ENCODE peak calls at places on chromosome 12, in nine cellular contexts. A, Q, E, C, Z, G, P, R and X are unnamed samples.

GRCh38 chr12:25276199-25276937 is 25.6 kb upstream of the KRAS start:
- DNase-seq in A (peak), Q (peak), E (peak), C (peak), Z (peak), G (peak), P (peak), R (peak), X (peak)

GRCh38 chr12:120649442-120650248 is 9.2 kb downstream of the CABP1 start:
- DNase-seq in A (no peak), Q (peak), E (no peak), C (no peak), Z (peak), G (peak), P (no peak), R (no peak), X (no peak)

GRCh38 chr12:76927170-76927784 is 48.5 kb upstream of the CSRP2 start:
- DNase-seq in A (peak), Q (no peak), E (peak), C (peak), Z (peak), G (peak), P (peak), R (peak), X (no peak)

GRCh38 chr12:18400186-18400585 is 138.9 kb downstream of the PIK3C2G start:
- DNase-seq in A (peak), Q (no peak), E (no peak), C (no peak), Z (peak), G (peak), P (no peak), R (peak), X (no peak)

GRCh38 chr12:124964251-124964650 is 24.7 kb downstream of the DHX37 start:
- DNase-seq in A (no peak), Q (no peak), E (no peak), C (no peak), Z (no peak), G (no peak), P (no peak), R (no peak), X (no peak)

GRCh38 chr12:10101042-10101579 is 2.3 kb upstream of the CLEC1A start:
- DNase-seq in A (peak), Q (no peak), E (peak), C (no peak), Z (peak), G (peak), P (no peak), R (no peak), X (no peak)

GRCh38 chr12:125191361-125192087 is 126.3 kb downstream of the AACS start:
- DNase-seq in A (no peak), Q (no peak), E (no peak), C (no peak), Z (no peak), G (no peak), P (no peak), R (no peak), X (no peak)

GRCh38 chr12:58966939-58967338 is 46.6 kb upstream of the LRIG3 start:
- DNase-seq in A (peak), Q (no peak), E (peak), C (no peak), Z (peak), G (peak), P (no peak), R (no peak), X (no peak)

GRCh38 chr12:64670856-64671639 is 60.8 kb downstream of the RASSF3 start:
- DNase-seq in A (peak), Q (no peak), E (peak), C (peak), Z (peak), G (peak), P (no peak), R (peak), X (no peak)

GRCh38 chr12:115303751-115304309 is 619.9 kb upstream of the TBX3 start:
- DNase-seq in A (no peak), Q (no peak), E (no peak), C (no peak), Z (no peak), G (peak), P (no peak), R (peak), X (peak)

GRCh38 chr12:130870442-130871285 is 1.2 kb upstream of the RAN start:
- DNase-seq in A (peak), Q (peak), E (peak), C (peak), Z (peak), G (peak), P (peak), R (peak), X (peak)

GRCh38 chr12:6569786-6570185 is 1.7 kb upstream of the NOP2 start:
- DNase-seq in A (no peak), Q (no peak), E (no peak), C (no peak), Z (no peak), G (no peak), P (no peak), R (no peak), X (no peak)

GRCh38 chr12:55983229-55983849 is 9.5 kb downstream of the RAB5B start:
- DNase-seq in A (no peak), Q (no peak), E (no peak), C (no peak), Z (no peak), G (no peak), P (no peak), R (peak), X (no peak)

GRCh38 chr12:64560395-64561301 is 49.6 kb upstream of the RASSF3 start:
- DNase-seq in A (peak), Q (peak), E (peak), C (no peak), Z (peak), G (peak), P (no peak), R (peak), X (peak)

GRCh38 chr12:45124485-45125155 is 73.7 kb upstream of the DBX2 start:
- DNase-seq in A (no peak), Q (no peak), E (no peak), C (no peak), Z (no peak), G (no peak), P (no peak), R (no peak), X (no peak)

GRCh38 chr12:45122776-45123380 is 72.0 kb upstream of the DBX2 start:
- DNase-seq in A (peak), Q (no peak), E (peak), C (no peak), Z (peak), G (peak), P (peak), R (no peak), X (no peak)

GRCh38 chr12:45125997-45126396 is 75.1 kb upstream of the DBX2 start:
- DNase-seq in A (no peak), Q (no peak), E (peak), C (no peak), Z (no peak), G (no peak), P (no peak), R (no peak), X (no peak)

GRCh38 chr12:45121224-45121623 is 70.3 kb upstream of the DBX2 start:
- DNase-seq in A (no peak), Q (no peak), E (no peak), C (no peak), Z (no peak), G (no peak), P (no peak), R (no peak), X (no peak)
- TF ChIP-seq CTCF in A (no peak), Q (no peak), E (no peak), C (no peak), Z (no peak), G (no peak), P (no peak), R (no peak), X (peak)

GRCh38 chr12:33223956-33224355 is 215.7 kb downstream of the SYT10 start:
- DNase-seq in A (no peak), Q (no peak), E (peak), C (no peak), Z (no peak), G (no peak), P (no peak), R (no peak), X (no peak)
- H3K27ac ChIP-seq in A (no peak), Q (no peak), E (no peak), C (no peak), Z (no peak), G (no peak), P (no peak), R (no peak), X (no peak)

GRCh38 chr12:62606654-62607053 is 140.0 kb downstream of the MON2 start:
- DNase-seq in A (no peak), Q (no peak), E (peak), C (no peak), Z (no peak), G (no peak), P (no peak), R (no peak), X (no peak)

GRCh38 chr12:62604856-62605255 is 138.2 kb downstream of the MON2 start:
- DNase-seq in A (peak), Q (no peak), E (peak), C (no peak), Z (peak), G (peak), P (no peak), R (no peak), X (no peak)

GRCh38 chr12:62604373-62604772 is 137.7 kb downstream of the MON2 start:
- DNase-seq in A (no peak), Q (no peak), E (no peak), C (no peak), Z (no peak), G (no peak), P (no peak), R (no peak), X (no peak)

GRCh38 chr12:62603811-62604098 is 137.1 kb downstream of the MON2 start:
- DNase-seq in A (no peak), Q (no peak), E (no peak), C (no peak), Z (no peak), G (no peak), P (no peak), R (no peak), X (no peak)

GRCh38 chr12:62605972-62606371 is 139.3 kb downstream of the MON2 start:
- DNase-seq in A (no peak), Q (no peak), E (no peak), C (no peak), Z (no peak), G (no peak), P (no peak), R (no peak), X (no peak)
- H3K4me3 ChIP-seq in A (peak), Q (no peak), E (no peak), C (no peak), Z (no peak), G (no peak), P (no peak), R (no peak), X (no peak)

GRCh38 chr12:79203103-79203502 is 338.5 kb downstream of the SYT1 start:
- DNase-seq in A (no peak), Q (no peak), E (no peak), C (no peak), Z (no peak), G (no peak), P (no peak), R (no peak), X (no peak)
- TF ChIP-seq CTCF in A (no peak), Q (no peak), E (no peak), C (no peak), Z (no peak), G (no peak), P (no peak), R (no peak), X (no peak)

GRCh38 chr12:109863961-109864712 is 16.2 kb downstream of the GLTP start:
- DNase-seq in A (peak), Q (no peak), E (no peak), C (peak), Z (no peak), G (peak), P (peak), R (peak), X (no peak)
- H3K27ac ChIP-seq in A (no peak), Q (no peak), E (peak), C (peak), Z (no peak), G (peak), P (no peak), R (no peak), X (no peak)